ENCODE peak calls at places on chromosomes 13 and 19, in four cellular contexts. H is left ventricle myocardium inferior, U is osteoblast, A is WTC11. V is an unnamed sample.

GRCh38 chr19:19732579-19733501 is at the start of gene ZNF14:
- DNase-seq in H (peak), U (peak), A (peak), V (peak)

GRCh38 chr13:64127856-64128255 is 2712.2 kb upstream of the PCDH20 start:
- DNase-seq in H (no peak), U (no peak), A (no peak), V (no peak)

GRCh38 chr19:41871573-41872383 is 5.3 kb upstream of the CD79A start:
- DNase-seq in H (peak), U (no peak), A (no peak), V (no peak)

GRCh38 chr13:37647038-37647650 is 48.6 kb upstream of the POSTN start:
- DNase-seq in H (no peak), U (no peak), A (no peak), V (no peak)

GRCh38 chr19:31355330-31356289 is 6.4 kb upstream of the TSHZ3 start:
- DNase-seq in H (no peak), U (no peak), A (peak), V (no peak)

GRCh38 chr19:34217952-34218817 is 36.2 kb upstream of the GARRE1 start:
- DNase-seq in H (no peak), U (peak), A (no peak), V (peak)

GRCh38 chr13:32150239-32150638 is 118.7 kb downstream of the FRY start:
- DNase-seq in H (no peak), U (no peak), A (no peak), V (no peak)

GRCh38 chr13:47268270-47268669 is 371.4 kb upstream of the HTR2A start:
- DNase-seq in H (no peak), U (no peak), A (no peak), V (no peak)

GRCh38 chr13:112545866-112546265 is 42.1 kb downstream of the TUBGCP3 start:
- DNase-seq in H (no peak), U (peak), A (no peak), V (peak)

GRCh38 chr19:17725422-17726078 is 6.3 kb downstream of the MAP1S start:
- DNase-seq in H (no peak), U (peak), A (peak), V (no peak)

GRCh38 chr13:99812611-99813010 is 159.0 kb downstream of the ZIC5 start:
- DNase-seq in H (no peak), U (peak), A (no peak), V (peak)

GRCh38 chr19:17423429-17424208 is 3.8 kb downstream of the MVB12A start:
- DNase-seq in H (no peak), U (peak), A (no peak), V (no peak)

GRCh38 chr13:110277357-110277950 is 29.5 kb downstream of the COL4A1 start:
- DNase-seq in H (no peak), U (no peak), A (no peak), V (no peak)

GRCh38 chr13:46951516-46951915 is 54.7 kb upstream of the HTR2A start:
- DNase-seq in H (no peak), U (no peak), A (no peak), V (no peak)

GRCh38 chr19:18719541-18719940 is 36.1 kb downstream of the CRTC1 start:
- DNase-seq in H (no peak), U (peak), A (no peak), V (no peak)

GRCh38 chr13:65854431-65854830 is 1375.7 kb downstream of the PCDH9 start:
- DNase-seq in H (no peak), U (no peak), A (no peak), V (no peak)

GRCh38 chr19:44653977-44654784 is 10.5 kb downstream of the PVR start:
- DNase-seq in H (peak), U (no peak), A (peak), V (no peak)

GRCh38 chr13:112451512-112452379 is 75.6 kb downstream of the SPACA7 start:
- DNase-seq in H (no peak), U (peak), A (no peak), V (no peak)

GRCh38 chr13:50124536-50125305 is 109.5 kb downstream of the KCNRG start:
- DNase-seq in H (peak), U (peak), A (peak), V (peak)

GRCh38 chr19:18469245-18470107 is 31.5 kb upstream of the ISYNA1 start:
- DNase-seq in H (peak), U (peak), A (peak), V (peak)

GRCh38 chr13:110127986-110128511 is 178.9 kb downstream of the COL4A1 start:
- DNase-seq in H (no peak), U (peak), A (no peak), V (peak)

GRCh38 chr19:6752257-6753177 is 13.0 kb downstream of the TRIP10 start:
- DNase-seq in H (no peak), U (peak), A (peak), V (no peak)

GRCh38 chr13:64997438-64997837 is 2232.7 kb downstream of the PCDH9 start:
- DNase-seq in H (no peak), U (no peak), A (no peak), V (no peak)

GRCh38 chr13:26600345-26600761 is 42.9 kb downstream of the WASF3 start:
- DNase-seq in H (no peak), U (peak), A (no peak), V (peak)

GRCh38 chr13:43089912-43090498 is 66.6 kb downstream of the DNAJC15 start:
- DNase-seq in H (no peak), U (no peak), A (no peak), V (no peak)

GRCh38 chr19:49713236-49713845 is 22.4 kb downstream of the CPT1C start:
- DNase-seq in H (no peak), U (peak), A (no peak), V (no peak)

GRCh38 chr19:10617409-10618121 is 7.8 kb upstream of the SLC44A2 start:
- DNase-seq in H (no peak), U (peak), A (no peak), V (peak)

GRCh38 chr19:1618157-1619093 is 13.2 kb upstream of the UQCR11 start:
- DNase-seq in H (no peak), U (peak), A (peak), V (peak)

GRCh38 chr19:40810160-40810559 is 11.2 kb downstream of the EGLN2 start:
- DNase-seq in H (no peak), U (no peak), A (no peak), V (no peak)

GRCh38 chr13:51262501-51263211 is 40.5 kb downstream of the FAM124A start:
- DNase-seq in H (no peak), U (no peak), A (no peak), V (no peak)
- TF ChIP-seq CTCF in H (peak), U (peak), A (no peak), V (peak)

GRCh38 chr19:56087647-56088346 is 33.3 kb downstream of the ZNF787 start:
- DNase-seq in H (no peak), U (peak), A (no peak), V (no peak)
- TF ChIP-seq CTCF in H (no peak), U (no peak), A (no peak), V (no peak)

GRCh38 chr19:35785087-35785627 is 9.8 kb downstream of the ARHGAP33 start:
- DNase-seq in H (no peak), U (peak), A (no peak), V (no peak)
- TF ChIP-seq CTCF in H (no peak), U (no peak), A (no peak), V (no peak)

GRCh38 chr13:103525530-103525929 is 459.3 kb upstream of the SLC10A2 start:
- DNase-seq in H (no peak), U (no peak), A (no peak), V (no peak)
- TF ChIP-seq CTCF in H (no peak), U (no peak), A (no peak), V (no peak)